ENCODE peak calls at places on chromosomes 6 and 20, in eight cellular contexts. R is CD4-positive, alpha-beta T cell; W is cerebellum; M is SK-N-MC; H is nephron progenitor cell; B is BE2C; G is stromal cell of bone marrow; D is Daoy. V is an unnamed sample.

GRCh38 chr20:38271609-38272120 is 11.1 kb upstream of the KIAA1755 start:
- DNase-seq in R (no peak), W (no peak), G (no peak), H (no peak), D (no peak), B (no peak), M (no peak), V (no peak)

GRCh38 chr6:53154794-53155193 is 6.2 kb upstream of the GCM1 start:
- DNase-seq in B (no peak), W (no peak), R (no peak), H (no peak), D (no peak), M (no peak), G (peak; percentile 48), V (no peak)

GRCh38 chr6:157724960-157725741 is 97.9 kb upstream of the SNX9 start:
- DNase-seq in W (no peak), H (no peak), M (no peak), B (no peak), R (no peak), G (no peak), D (no peak), V (no peak)

GRCh38 chr6:10968776-10969175 is 75.3 kb downstream of the ELOVL2 start:
- DNase-seq in M (no peak), R (no peak), H (no peak), B (no peak), D (no peak), W (no peak), G (peak; percentile 18), V (no peak)

GRCh38 chr20:5095931-5096330 is 23.8 kb downstream of the PCNA start:
- DNase-seq in W (no peak), B (no peak), D (no peak), M (no peak), H (no peak), G (no peak), R (no peak), V (no peak)

GRCh38 chr6:25842526-25842925 is 10.7 kb upstream of the SLC17A1 start:
- DNase-seq in M (no peak), G (no peak), D (no peak), R (no peak), W (no peak), B (no peak), H (no peak), V (no peak)

GRCh38 chr20:57535297-57535696 is 10.4 kb upstream of the CTCFL start:
- DNase-seq in M (no peak), R (no peak), D (no peak), W (no peak), G (no peak), H (no peak), B (no peak), V (no peak)

GRCh38 chr6:50145125-50145524 is 95.4 kb upstream of the DEFB112 start:
- DNase-seq in H (no peak), M (no peak), W (no peak), B (no peak), R (no peak), D (no peak), G (no peak), V (no peak)

GRCh38 chr6:88048556-88048955 is 915 bp downstream of the SPACA1 start:
- DNase-seq in D (no peak), R (no peak), W (no peak), B (no peak), G (no peak), M (no peak), H (no peak), V (no peak)

V was measured in T follicular helper cell.